ENCODE peak calls at places on chromosomes 12 and 14, in five cellular contexts. One of them, this sample, is unnamed.

GRCh38 chr14:64704743-64705405 is 650 bp downstream of the PLEKHG3 start:
- DNase-seq in IMR-90: peak; percentile 15
- DNase-seq in HepG2: no peak
- DNase-seq in GM23248: peak; percentile 55
- DNase-seq in MM.1S: no peak
- DNase-seq in this sample: no peak

GRCh38 chr14:96170961-96171592 is 33.6 kb upstream of the BDKRB2 start:
- DNase-seq in IMR-90: no peak
- DNase-seq in MM.1S: no peak
- DNase-seq in GM23248: no peak
- DNase-seq in HepG2: no peak
- DNase-seq in this sample: no peak

GRCh38 chr12:95995238-95996031 is 709 bp downstream of the HAL start:
- DNase-seq in GM23248: no peak
- DNase-seq in MM.1S: no peak
- DNase-seq in IMR-90: no peak
- DNase-seq in HepG2: no peak
- DNase-seq in this sample: no peak

GRCh38 chr12:64004639-64005038 is 160.1 kb downstream of the SRGAP1 start:
- DNase-seq in GM23248: peak; percentile 73
- DNase-seq in IMR-90: peak; percentile 78
- DNase-seq in MM.1S: no peak
- DNase-seq in HepG2: no peak
- DNase-seq in this sample: no peak

GRCh38 chr14:97924922-97925613 is 1127.9 kb downstream of the VRK1 start:
- DNase-seq in MM.1S: no peak
- DNase-seq in GM23248: no peak
- DNase-seq in IMR-90: no peak
- DNase-seq in HepG2: no peak
- DNase-seq in this sample: no peak

GRCh38 chr12:67710582-67710981 is 62.0 kb downstream of the DYRK2 start:
- DNase-seq in HepG2: peak; percentile 67
- DNase-seq in IMR-90: peak; percentile 62
- DNase-seq in GM23248: peak; percentile 66
- DNase-seq in MM.1S: no peak
- DNase-seq in this sample: no peak

GRCh38 chr14:81366259-81366658 is 33.9 kb downstream of the STON2 start:
- DNase-seq in IMR-90: no peak
- DNase-seq in MM.1S: no peak
- DNase-seq in GM23248: peak; percentile 1
- DNase-seq in HepG2: no peak
- DNase-seq in this sample: no peak

GRCh38 chr14:90416649-90417237 is 19.9 kb downstream of the CALM1 start:
- DNase-seq in MM.1S: no peak
- DNase-seq in IMR-90: no peak
- DNase-seq in HepG2: no peak
- DNase-seq in GM23248: no peak
- DNase-seq in this sample: no peak

GRCh38 chr12:15602051-15602672 is 187.0 kb downstream of the EPS8 start:
- DNase-seq in GM23248: peak; percentile 50
- DNase-seq in MM.1S: no peak
- DNase-seq in IMR-90: peak; percentile 31
- DNase-seq in HepG2: peak; percentile 39
- DNase-seq in this sample: no peak

GRCh38 chr14:68621400-68622365 is 171.2 kb downstream of the ZFP36L1 start:
- DNase-seq in IMR-90: peak; percentile 79
- DNase-seq in HepG2: no peak
- DNase-seq in GM23248: peak; percentile 83
- DNase-seq in MM.1S: no peak
- DNase-seq in this sample: no peak

GRCh38 chr12:62813031-62813829 is 121.7 kb downstream of the PPM1H start:
- DNase-seq in MM.1S: peak; percentile 65
- DNase-seq in HepG2: no peak
- DNase-seq in IMR-90: peak; percentile 68
- DNase-seq in GM23248: peak; percentile 88
- DNase-seq in this sample: no peak

GRCh38 chr12:116954700-116955381 is 44.1 kb downstream of the FBXW8 start:
- DNase-seq in GM23248: no peak
- DNase-seq in HepG2: no peak
- DNase-seq in IMR-90: no peak
- DNase-seq in MM.1S: no peak
- DNase-seq in this sample: no peak

GRCh38 chr12:55957106-55957859 is 8.6 kb downstream of the PMEL start:
- DNase-seq in IMR-90: no peak
- DNase-seq in GM23248: no peak
- DNase-seq in MM.1S: peak; percentile 32
- DNase-seq in HepG2: no peak
- DNase-seq in this sample: peak; percentile 64

GRCh38 chr14:49769171-49769570 is 1.2 kb downstream of the KLHDC2 start:
- DNase-seq in MM.1S: no peak
- DNase-seq in HepG2: peak; percentile 53
- DNase-seq in GM23248: peak; percentile 73
- DNase-seq in IMR-90: peak; percentile 52
- DNase-seq in this sample: peak; percentile 34

GRCh38 chr14:78917462-78917861 is 747.3 kb downstream of the NRXN3 start:
- DNase-seq in MM.1S: no peak
- DNase-seq in GM23248: no peak
- DNase-seq in IMR-90: no peak
- DNase-seq in HepG2: no peak
- DNase-seq in this sample: no peak

GRCh38 chr14:35212471-35213142 is 79.6 kb upstream of the PSMA6 start:
- DNase-seq in HepG2: no peak
- DNase-seq in GM23248: no peak
- DNase-seq in MM.1S: no peak
- DNase-seq in IMR-90: no peak
- DNase-seq in this sample: no peak

GRCh38 chr14:31819281-31819680 is 257.8 kb upstream of the ARHGAP5 start:
- DNase-seq in HepG2: no peak
- DNase-seq in IMR-90: no peak
- DNase-seq in MM.1S: no peak
- DNase-seq in GM23248: no peak
- DNase-seq in this sample: no peak

GRCh38 chr12:116784238-116784612 is 46.1 kb downstream of the RNFT2 start:
- DNase-seq in IMR-90: no peak
- DNase-seq in GM23248: no peak
- DNase-seq in MM.1S: no peak
- DNase-seq in HepG2: no peak
- DNase-seq in this sample: no peak

GRCh38 chr12:88658009-88658408 is 77.7 kb upstream of the KITLG start:
- DNase-seq in MM.1S: no peak
- DNase-seq in GM23248: peak; percentile 65
- DNase-seq in HepG2: no peak
- DNase-seq in IMR-90: no peak
- DNase-seq in this sample: peak; percentile 7

GRCh38 chr12:5428332-5429221 is 3.3 kb upstream of the NTF3 start:
- DNase-seq in GM23248: peak; percentile 67
- DNase-seq in MM.1S: no peak
- DNase-seq in IMR-90: peak; percentile 75
- DNase-seq in HepG2: no peak
- DNase-seq in this sample: no peak

GRCh38 chr14:20499108-20499507 is 6.2 kb upstream of the RNASE10 start:
- DNase-seq in IMR-90: no peak
- DNase-seq in GM23248: no peak
- DNase-seq in MM.1S: no peak
- DNase-seq in HepG2: no peak
- DNase-seq in this sample: peak; percentile 17

GRCh38 chr12:49892084-49892731 is 11.5 kb downstream of the FAIM2 start:
- DNase-seq in IMR-90: no peak
- DNase-seq in GM23248: no peak
- DNase-seq in MM.1S: no peak
- DNase-seq in HepG2: no peak
- DNase-seq in this sample: no peak

GRCh38 chr12:49894754-49895153 is 8.9 kb downstream of the FAIM2 start:
- DNase-seq in GM23248: no peak
- DNase-seq in HepG2: no peak
- DNase-seq in MM.1S: no peak
- DNase-seq in IMR-90: no peak
- DNase-seq in this sample: no peak

GRCh38 chr12:49895773-49896172 is 7.9 kb downstream of the FAIM2 start:
- DNase-seq in IMR-90: no peak
- DNase-seq in MM.1S: no peak
- DNase-seq in GM23248: no peak
- DNase-seq in HepG2: no peak
- DNase-seq in this sample: no peak

GRCh38 chr12:49892732-49893317 is 10.9 kb downstream of the FAIM2 start:
- DNase-seq in IMR-90: no peak
- DNase-seq in MM.1S: no peak
- DNase-seq in HepG2: no peak
- DNase-seq in GM23248: no peak
- DNase-seq in this sample: no peak

DNA sequence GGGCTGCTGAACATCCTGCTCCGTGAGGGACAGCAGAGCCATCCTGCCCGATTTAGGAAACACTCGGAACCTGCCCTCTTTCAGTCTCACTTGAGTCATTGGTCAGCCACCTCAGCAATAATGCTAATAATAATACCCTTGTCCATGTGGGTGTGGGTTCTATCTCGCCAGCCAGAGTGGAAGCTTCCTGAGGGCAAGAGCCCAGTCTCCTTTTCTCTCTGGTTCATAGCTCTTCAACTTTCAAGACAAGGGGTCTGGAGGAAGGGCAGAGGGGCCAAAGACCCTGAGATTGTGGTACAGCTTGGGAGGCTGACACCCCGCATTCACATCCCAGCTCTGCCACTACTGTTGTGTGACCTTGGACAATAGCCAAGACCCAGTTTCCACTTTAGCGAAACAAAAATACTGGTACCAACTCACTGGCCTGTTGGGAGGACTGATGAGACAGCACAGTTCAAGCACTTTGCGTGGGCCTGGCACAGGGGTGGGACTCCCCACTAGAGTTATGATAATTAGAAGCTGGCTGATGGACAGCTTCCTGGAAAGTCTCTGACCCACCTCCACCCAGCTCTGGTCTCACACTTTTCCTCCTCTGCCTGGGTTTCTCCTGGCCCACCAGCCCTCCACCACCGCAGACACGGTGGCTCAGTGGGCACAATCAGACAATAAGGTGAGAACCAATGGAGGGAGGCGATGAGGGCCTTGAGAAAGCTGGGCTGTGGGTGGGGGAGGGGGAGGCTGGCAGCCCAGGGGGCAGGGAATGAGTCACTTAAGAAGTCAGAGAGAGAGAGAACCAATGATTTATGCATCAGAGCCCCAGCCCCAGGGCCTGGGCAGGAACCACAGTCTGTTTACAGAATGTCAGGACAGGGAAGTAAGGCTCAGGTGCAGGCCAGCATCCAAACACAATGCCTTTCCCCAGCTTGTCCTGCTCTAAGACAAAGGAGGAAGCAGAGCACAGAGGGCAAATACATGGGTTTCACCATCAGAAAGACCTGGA is 9.6 kb downstream of the FAIM2 start:
- DNase-seq in MM.1S: no peak
- DNase-seq in GM23248: peak; percentile 17
- DNase-seq in HepG2: no peak
- DNase-seq in IMR-90: peak; percentile 19
- DNase-seq in this sample: peak; percentile 73
- H3K4me2 ChIP-seq in MM.1S: no peak overlapping the region
- H3K4me2 ChIP-seq in GM23248: no peak overlapping the region
- H3K4me2 ChIP-seq in HepG2: no peak overlapping the region
- H3K4me2 ChIP-seq in IMR-90: no peak overlapping the region
- H3K4me2 ChIP-seq in this sample: peak overlapping the region; percentile 49

GRCh38 chr14:91754819-91755218 is 22.9 kb upstream of the CATSPERB start:
- DNase-seq in HepG2: no peak
- DNase-seq in IMR-90: no peak
- DNase-seq in MM.1S: no peak
- DNase-seq in GM23248: no peak
- DNase-seq in this sample: no peak
- H3K4me2 ChIP-seq in HepG2: no peak overlapping the region
- H3K4me2 ChIP-seq in IMR-90: no peak overlapping the region
- H3K4me2 ChIP-seq in MM.1S: no peak overlapping the region
- H3K4me2 ChIP-seq in GM23248: no peak overlapping the region
- H3K4me2 ChIP-seq in this sample: no peak overlapping the region

GRCh38 chr12:129903956-129904769 is at the start of gene TMEM132D:
- DNase-seq in HepG2: no peak
- DNase-seq in MM.1S: no peak
- DNase-seq in IMR-90: no peak
- DNase-seq in GM23248: no peak
- DNase-seq in this sample: no peak

GRCh38 chr12:129900306-129900705 is 3.5 kb downstream of the TMEM132D start:
- DNase-seq in IMR-90: no peak
- DNase-seq in GM23248: no peak
- DNase-seq in HepG2: no peak
- DNase-seq in MM.1S: no peak
- DNase-seq in this sample: no peak

GRCh38 chr12:129903092-129903945 is 506 bp downstream of the TMEM132D start:
- DNase-seq in HepG2: no peak
- DNase-seq in GM23248: no peak
- DNase-seq in MM.1S: no peak
- DNase-seq in IMR-90: no peak
- DNase-seq in this sample: no peak

GRCh38 chr12:129901256-129901655 is 2.6 kb downstream of the TMEM132D start:
- DNase-seq in MM.1S: no peak
- DNase-seq in HepG2: no peak
- DNase-seq in GM23248: peak; percentile 10
- DNase-seq in IMR-90: no peak
- DNase-seq in this sample: no peak

DNA sequence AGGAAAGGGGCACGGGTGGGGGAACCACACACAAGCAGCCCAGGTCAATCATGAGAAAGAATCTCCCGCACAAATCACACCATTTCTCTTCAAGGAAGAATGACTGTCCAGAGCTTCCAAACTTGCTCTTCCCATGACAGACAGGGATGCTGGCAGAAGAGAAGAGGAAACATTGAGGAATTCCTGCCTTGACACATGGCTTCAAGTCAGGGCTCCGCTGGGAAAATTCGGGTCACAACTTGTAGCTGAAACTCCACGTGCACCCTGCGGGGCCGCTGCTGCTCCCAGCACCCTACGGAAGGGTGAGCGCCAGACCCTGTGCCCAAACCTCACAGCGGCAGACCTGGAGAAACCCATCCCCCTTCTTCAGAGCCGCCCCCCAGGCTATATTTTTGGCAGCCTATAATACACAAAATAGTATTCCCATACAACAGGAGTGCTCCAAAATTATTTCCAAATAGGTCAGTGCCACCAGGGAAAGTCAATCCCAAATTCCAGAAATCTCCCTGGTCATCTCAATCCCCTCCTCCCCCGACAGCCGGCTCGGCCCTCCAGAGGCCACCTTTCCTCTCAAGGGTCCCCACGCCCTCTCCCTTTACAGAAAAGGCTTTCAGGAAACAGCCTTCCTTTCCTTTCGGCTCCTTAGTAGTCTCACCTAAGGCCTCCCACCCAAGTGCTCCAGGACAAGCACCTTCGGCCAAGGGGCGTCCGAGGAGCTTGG is 1.3 kb downstream of the TMEM132D start:
- DNase-seq in IMR-90: no peak
- DNase-seq in MM.1S: no peak
- DNase-seq in HepG2: no peak
- DNase-seq in GM23248: no peak
- DNase-seq in this sample: no peak
- H3K4me2 ChIP-seq in IMR-90: no peak overlapping the region
- H3K4me2 ChIP-seq in MM.1S: no peak overlapping the region
- H3K4me2 ChIP-seq in HepG2: no peak overlapping the region
- H3K4me2 ChIP-seq in GM23248: no peak overlapping the region
- H3K4me2 ChIP-seq in this sample: no peak overlapping the region

DNA sequence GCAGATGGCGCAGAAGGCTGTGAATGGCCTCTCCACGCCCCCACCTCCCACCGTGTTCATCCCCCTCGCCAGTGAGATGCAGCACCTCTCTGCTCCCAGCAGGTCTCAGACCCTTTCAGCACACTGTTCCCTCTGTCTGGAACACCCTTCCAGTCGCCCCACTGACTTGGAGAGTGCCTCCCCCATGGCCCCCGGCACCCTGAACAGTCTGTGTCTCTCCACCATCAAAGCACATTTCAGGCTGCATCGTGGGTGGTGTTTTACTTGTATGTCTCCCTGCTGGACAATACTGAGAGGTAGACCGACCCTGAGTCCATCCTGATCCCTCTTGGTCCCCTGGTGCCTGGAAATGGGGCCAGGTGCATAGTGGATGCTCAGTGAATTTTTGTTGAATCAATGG is 34.9 kb downstream of the CACNA2D4 start:
- DNase-seq in IMR-90: no peak
- DNase-seq in HepG2: no peak
- DNase-seq in MM.1S: no peak
- DNase-seq in GM23248: no peak
- DNase-seq in this sample: no peak
- H3K4me2 ChIP-seq in IMR-90: no peak overlapping the region
- H3K4me2 ChIP-seq in HepG2: no peak overlapping the region
- H3K4me2 ChIP-seq in MM.1S: no peak overlapping the region
- H3K4me2 ChIP-seq in GM23248: no peak overlapping the region
- H3K4me2 ChIP-seq in this sample: no peak overlapping the region